ENCODE peak calls at places on chromosome 13, in seven cellular contexts. X is NAMALWA; L is fibroblast of the conjunctiva; N is activated CD4-positive, alpha-beta T cell treated with anti-CD3 and anti-CD28 coated beads, Interleukin-2, amount 10 ng/mL, durations not matched to agents 7 days and 5 days; D is NCI-H69; S is activated T-cell treated with anti-CD3 and anti-CD28 coated beads for 48 hours; A is psoas muscle. V is an unnamed sample.

GRCh38 chr13:73522937-73523336 is 464.1 kb downstream of the KLF5 start:
- DNase-seq in A (no peak), S (no peak), D (no peak), X (no peak), L (no peak), N (no peak), V (no peak)

GRCh38 chr13:41581884-41582547 is 124.7 kb downstream of the RGCC start:
- DNase-seq in L (no peak), A (no peak), X (no peak), D (no peak), N (no peak), S (no peak), V (no peak)

GRCh38 chr13:94550030-94550738 is 45.8 kb downstream of the TGDS start:
- DNase-seq in D (peak; percentile 91), N (no peak), A (no peak), X (no peak), L (peak; percentile 18), S (no peak), V (no peak)

GRCh38 chr13:110403315-110403714 is 96.2 kb downstream of the COL4A2 start:
- DNase-seq in X (no peak), L (no peak), N (no peak), S (no peak), A (no peak), D (no peak), V (peak; percentile 63)

GRCh38 chr13:25783480-25784081 is 268.2 kb downstream of the SHISA2 start:
- DNase-seq in D (no peak), L (no peak), A (no peak), S (no peak), X (no peak), N (no peak), V (no peak)

GRCh38 chr13:85212692-85213091 is 586.5 kb downstream of the SLITRK6 start:
- DNase-seq in S (no peak), A (no peak), L (no peak), X (no peak), N (no peak), D (no peak), V (no peak)

GRCh38 chr13:59700281-59700680 is 463.4 kb downstream of the DIAPH3 start:
- DNase-seq in L (no peak), D (no peak), N (no peak), A (no peak), X (no peak), S (no peak), V (no peak)

GRCh38 chr13:53138369-53139036 is 109.9 kb downstream of the OLFM4 start:
- DNase-seq in D (peak; percentile 28), N (no peak), X (no peak), L (no peak), S (no peak), A (peak; percentile 59), V (no peak)

GRCh38 chr13:68358218-68358817 is 1128.2 kb upstream of the PCDH9 start:
- DNase-seq in N (no peak), S (no peak), D (no peak), X (no peak), A (no peak), L (no peak), V (no peak)

GRCh38 chr13:76968041-76968440 is 19.7 kb downstream of the ACOD1 start:
- DNase-seq in N (no peak), L (no peak), S (no peak), A (no peak), D (peak; percentile 47), X (no peak), V (no peak)

GRCh38 chr13:66210677-66211076 is 1019.5 kb downstream of the PCDH9 start:
- DNase-seq in N (no peak), X (no peak), D (no peak), L (peak; percentile 81), A (no peak), S (no peak), V (peak; percentile 77)

GRCh38 chr13:100610399-100611347 is 22.1 kb upstream of the GGACT start:
- DNase-seq in D (no peak), S (no peak), X (peak; percentile 38), A (no peak), L (no peak), N (no peak), V (no peak)

GRCh38 chr13:110425444-110425780 is 118.3 kb downstream of the COL4A2 start:
- DNase-seq in L (no peak), X (no peak), A (no peak), N (no peak), S (no peak), D (no peak), V (peak; percentile 91)

GRCh38 chr13:21402586-21403307 is 56.4 kb downstream of the ZDHHC20 start:
- DNase-seq in S (no peak), D (peak; percentile 16), N (no peak), X (no peak), A (no peak), L (peak; percentile 4), V (peak; percentile 8)

GRCh38 chr13:74288361-74288911 is 154.2 kb upstream of the KLF12 start:
- DNase-seq in D (peak; percentile 78), X (peak; percentile 38), S (no peak), L (no peak), A (peak; percentile 32), N (peak; percentile 27), V (peak; percentile 32)

GRCh38 chr13:113951246-113951999 is 22.5 kb downstream of the C13orf46 start:
- DNase-seq in S (peak; percentile 51), N (peak; percentile 50), D (peak; percentile 53), A (peak; percentile 89), X (peak; percentile 73), L (peak; percentile 63), V (peak; percentile 85)

GRCh38 chr13:19845758-19846157 is 17.7 kb downstream of the ZMYM5 start:
- DNase-seq in N (no peak), L (peak; percentile 93), X (no peak), S (no peak), A (no peak), D (peak; percentile 11), V (peak; percentile 79)

GRCh38 chr13:49374585-49375290 is 69.1 kb downstream of the CAB39L start:
- DNase-seq in L (no peak), X (peak; percentile 63), A (no peak), N (no peak), S (no peak), D (no peak), V (no peak)

GRCh38 chr13:110382229-110382628 is 75.1 kb downstream of the COL4A2 start:
- DNase-seq in X (no peak), D (no peak), L (no peak), S (no peak), A (no peak), N (no peak), V (peak; percentile 97)

GRCh38 chr13:88411696-88412095 is 740.5 kb downstream of the SLITRK5 start:
- DNase-seq in S (no peak), D (no peak), N (no peak), X (no peak), A (no peak), L (no peak), V (no peak)

GRCh38 chr13:30186644-30187431 is 120.5 kb downstream of the KATNAL1 start:
- DNase-seq in D (peak; percentile 91), S (no peak), X (no peak), A (no peak), N (no peak), L (no peak), V (no peak)

GRCh38 chr13:72495681-72496080 is 231.7 kb downstream of the MZT1 start:
- DNase-seq in N (no peak), S (no peak), A (no peak), X (no peak), D (no peak), L (no peak), V (no peak)

GRCh38 chr13:51549050-51549449 is 35.2 kb upstream of the WDFY2 start:
- DNase-seq in X (no peak), N (no peak), D (no peak), L (no peak), S (no peak), A (no peak), V (no peak)

GRCh38 chr13:109204252-109204651 is 574.8 kb downstream of the MYO16 start:
- DNase-seq in S (no peak), X (no peak), L (no peak), D (no peak), A (no peak), N (no peak), V (no peak)

GRCh38 chr13:102317593-102317992 is 84.3 kb downstream of the FGF14 start:
- DNase-seq in D (peak; percentile 83), S (no peak), L (peak; percentile 28), N (no peak), X (no peak), A (peak; percentile 87), V (no peak)

GRCh38 chr13:20967340-20967739 is 64.8 kb upstream of the XPO4 start:
- DNase-seq in D (no peak), N (no peak), X (no peak), S (no peak), A (no peak), L (no peak), V (no peak)

GRCh38 chr13:32829269-32829668 is 187.0 kb upstream of the KL start:
- DNase-seq in A (no peak), X (no peak), D (peak; percentile 51), N (no peak), L (no peak), S (no peak), V (no peak)

GRCh38 chr13:98581971-98582702 is 5.2 kb upstream of the STK24 start:
- DNase-seq in A (no peak), S (no peak), X (peak; percentile 35), D (peak; percentile 73), N (no peak), L (no peak), V (no peak)

GRCh38 chr13:113511361-113511760 is 20.9 kb upstream of the DCUN1D2 start:
- DNase-seq in D (no peak), A (no peak), X (no peak), N (no peak), L (no peak), S (no peak), V (no peak)

GRCh38 chr13:42393573-42394360 is 121.8 kb downstream of the AKAP11 start:
- DNase-seq in A (no peak), S (no peak), L (no peak), D (no peak), N (no peak), X (no peak), V (no peak)

GRCh38 chr13:48653074-48654054 is at the start of gene CYSLTR2:
- DNase-seq in L (peak; percentile 2), N (peak; percentile 51), D (peak; percentile 0), S (no peak), A (no peak), X (peak; percentile 9), V (peak; percentile 12)

GRCh38 chr13:65892859-65893258 is 1337.3 kb downstream of the PCDH9 start:
- DNase-seq in A (no peak), D (no peak), N (no peak), X (no peak), S (no peak), L (no peak), V (peak; percentile 83)

GRCh38 chr13:82439159-82439904 is 1442.9 kb downstream of the SLITRK1 start:
- DNase-seq in A (no peak), L (no peak), N (no peak), X (no peak), D (peak; percentile 2), S (no peak), V (no peak)

GRCh38 chr13:26584713-26585112 is 27.2 kb downstream of the WASF3 start:
- DNase-seq in S (no peak), N (no peak), L (no peak), X (no peak), D (peak; percentile 26), A (no peak), V (peak; percentile 75)

GRCh38 chr13:99191900-99192399 is 8.7 kb upstream of the UBAC2 start:
- DNase-seq in S (no peak), D (peak; percentile 27), A (no peak), X (no peak), N (no peak), L (peak; percentile 71), V (no peak)

GRCh38 chr13:21670883-21671792 is at the start of gene FGF9:
- DNase-seq in L (peak; percentile 14), S (peak; percentile 77), N (peak; percentile 78), A (peak; percentile 81), D (peak; percentile 94), X (peak; percentile 85), V (peak; percentile 75)

GRCh38 chr13:44046428-44046827 is 166.7 kb downstream of the LACC1 start:
- DNase-seq in D (peak; percentile 8), L (no peak), X (no peak), A (no peak), S (no peak), N (no peak), V (no peak)